ENCODE peak calls at places on chromosomes 11 and 22, in four cellular contexts. X is KG1, Z is renal cortical epithelial cell, I is AG10803. A is an unnamed sample.

GRCh38 chr11:11074686-11075370 is 217.0 kb upstream of the ZBED5 start:
- DNase-seq in X (no peak), Z (no peak), I (no peak), A (no peak)

GRCh38 chr11:96256604-96257003 is 86.4 kb downstream of the MAML2 start:
- DNase-seq in I (no peak), X (no peak), Z (no peak), A (no peak)

GRCh38 chr22:32323513-32324164 is 34.0 kb upstream of the RFPL3 start:
- DNase-seq in Z (no peak), X (no peak), I (no peak), A (no peak)

GRCh38 chr11:18498039-18498438 is 28.7 kb downstream of the TSG101 start:
- DNase-seq in Z (no peak), X (no peak), I (no peak), A (no peak)

GRCh38 chr11:76153609-76153949 is 52.7 kb downstream of the WNT11 start:
- DNase-seq in X (no peak), I (peak), Z (peak), A (no peak)

GRCh38 chr11:93935826-93936225 is 85.3 kb upstream of the HEPHL1 start:
- DNase-seq in Z (no peak), X (no peak), I (no peak), A (no peak)

GRCh38 chr11:70705930-70706329 is 307.6 kb downstream of the CTTN start:
- DNase-seq in Z (no peak), X (no peak), I (no peak), A (no peak)

GRCh38 chr11:9267680-9268079 is 2.5 kb upstream of the DENND5A start:
- DNase-seq in I (no peak), Z (no peak), X (no peak), A (no peak)

GRCh38 chr11:65780770-65781151 is at the start of gene AP5B1:
- DNase-seq in X (no peak), Z (no peak), I (peak), A (peak)

GRCh38 chr11:19933132-19933735 is 220.6 kb downstream of the NAV2 start:
- DNase-seq in X (no peak), Z (no peak), I (no peak), A (no peak)

GRCh38 chr22:44860311-44860710 is 107.9 kb downstream of the ARHGAP8 start:
- DNase-seq in X (no peak), Z (no peak), I (no peak), A (no peak)

GRCh38 chr11:17640493-17641164 is 78.7 kb upstream of the MYOD1 start:
- DNase-seq in Z (no peak), X (no peak), I (no peak), A (no peak)

GRCh38 chr11:14218728-14219127 is 140.3 kb downstream of the RRAS2 start:
- DNase-seq in X (no peak), I (no peak), Z (no peak), A (no peak)

A was measured in stimulated activated naive CD8-positive, alpha-beta T cell treated with anti-CD3 and anti-CD28 coated beads, Interleukin-15, amount 100 ng/mL, for 72 hours.